ENCODE peak calls at places on chromosome 6, in nine cellular contexts. K, T, E, P, F, G, Z, Q and N are unnamed samples.
A peak's percentile ranks its signal among the peaks of the same experiment; 100 is the strongest.

GRCh38 chr6:169409742-169410312 is 156.2 kb upstream of the THBS2 start:
- DNase-seq in K (no peak), T (no peak), E (no peak), P (no peak), F (no peak), G (no peak), Z (peak; percentile 7), Q (no peak), N (no peak)

GRCh38 chr6:125794342-125795137 is 3.8 kb downstream of the NCOA7 start:
- DNase-seq in K (no peak), T (no peak), E (no peak), P (no peak), F (no peak), G (no peak), Z (peak; percentile 71), Q (no peak), N (no peak)

GRCh38 chr6:155850408-155850841 is 394.8 kb upstream of the NOX3 start:
- DNase-seq in K (no peak), T (no peak), E (no peak), P (no peak), F (no peak), G (no peak), Z (peak; percentile 22), Q (peak; percentile 77), N (no peak)

GRCh38 chr6:56693988-56694387 is 51.3 kb upstream of the DST start:
- DNase-seq in K (no peak), T (no peak), E (no peak), P (no peak), F (no peak), G (no peak), Z (no peak), Q (peak; percentile 43), N (no peak)

GRCh38 chr6:25157842-25158241 is 121.3 kb upstream of the CARMIL1 start:
- DNase-seq in K (no peak), T (no peak), E (no peak), P (no peak), F (no peak), G (no peak), Z (no peak), Q (no peak), N (no peak)

GRCh38 chr6:18465410-18466154 is 78.4 kb downstream of the RNF144B start:
- DNase-seq in K (no peak), T (no peak), E (no peak), P (no peak), F (no peak), G (no peak), Z (no peak), Q (no peak), N (no peak)

GRCh38 chr6:43229803-43230239 is 540 bp upstream of the DNPH1 start:
- DNase-seq in K (no peak), T (no peak), E (no peak), P (no peak), F (no peak), G (no peak), Z (no peak), Q (no peak), N (no peak)

GRCh38 chr6:78615430-78615904 is 251.9 kb upstream of the IRAK1BP1 start:
- DNase-seq in K (no peak), T (no peak), E (no peak), P (no peak), F (no peak), G (no peak), Z (peak; percentile 34), Q (peak; percentile 45), N (no peak)

GRCh38 chr6:157273756-157274088 is 49.6 kb downstream of the TMEM242 start:
- DNase-seq in K (peak; percentile 45), T (peak; percentile 28), E (peak; percentile 85), P (peak; percentile 88), F (no peak), G (no peak), Z (no peak), Q (peak; percentile 22), N (no peak)

GRCh38 chr6:152233547-152234320 is 403.4 kb downstream of the SYNE1 start:
- DNase-seq in K (no peak), T (no peak), E (no peak), P (peak; percentile 27), F (no peak), G (no peak), Z (no peak), Q (no peak), N (no peak)

GRCh38 chr6:23272536-23272935 is 703.2 kb downstream of the HDGFL1 start:
- DNase-seq in K (no peak), T (no peak), E (no peak), P (no peak), F (no peak), G (no peak), Z (no peak), Q (no peak), N (no peak)

GRCh38 chr6:169881398-169881797 is 130.0 kb downstream of the ERMARD start:
- DNase-seq in K (no peak), T (no peak), E (no peak), P (no peak), F (no peak), G (peak; percentile 44), Z (no peak), Q (no peak), N (no peak)

GRCh38 chr6:14520029-14520428 is 402.5 kb downstream of the CD83 start:
- DNase-seq in K (no peak), T (no peak), E (no peak), P (no peak), F (no peak), G (no peak), Z (peak; percentile 28), Q (no peak), N (no peak)

GRCh38 chr6:90859056-90859455 is 272.2 kb upstream of the MAP3K7 start:
- DNase-seq in K (no peak), T (no peak), E (no peak), P (no peak), F (no peak), G (no peak), Z (no peak), Q (no peak), N (no peak)

GRCh38 chr6:90859612-90860011 is 272.7 kb upstream of the MAP3K7 start:
- DNase-seq in K (no peak), T (no peak), E (no peak), P (no peak), F (no peak), G (no peak), Z (no peak), Q (no peak), N (no peak)

GRCh38 chr6:90865513-90865912 is 278.6 kb upstream of the MAP3K7 start:
- DNase-seq in K (no peak), T (no peak), E (no peak), P (no peak), F (no peak), G (no peak), Z (no peak), Q (no peak), N (no peak)

GRCh38 chr6:90860822-90861601 is 274.1 kb upstream of the MAP3K7 start:
- DNase-seq in K (no peak), T (no peak), E (no peak), P (no peak), F (no peak), G (no peak), Z (peak; percentile 7), Q (no peak), N (no peak)
- TF ChIP-seq CTCF in K (no peak), T (peak; percentile 25), E (peak; percentile 30), P (no peak), F (no peak), G (peak; percentile 28), Z (no peak), Q (peak; percentile 7), N (peak; percentile 29)

DNA sequence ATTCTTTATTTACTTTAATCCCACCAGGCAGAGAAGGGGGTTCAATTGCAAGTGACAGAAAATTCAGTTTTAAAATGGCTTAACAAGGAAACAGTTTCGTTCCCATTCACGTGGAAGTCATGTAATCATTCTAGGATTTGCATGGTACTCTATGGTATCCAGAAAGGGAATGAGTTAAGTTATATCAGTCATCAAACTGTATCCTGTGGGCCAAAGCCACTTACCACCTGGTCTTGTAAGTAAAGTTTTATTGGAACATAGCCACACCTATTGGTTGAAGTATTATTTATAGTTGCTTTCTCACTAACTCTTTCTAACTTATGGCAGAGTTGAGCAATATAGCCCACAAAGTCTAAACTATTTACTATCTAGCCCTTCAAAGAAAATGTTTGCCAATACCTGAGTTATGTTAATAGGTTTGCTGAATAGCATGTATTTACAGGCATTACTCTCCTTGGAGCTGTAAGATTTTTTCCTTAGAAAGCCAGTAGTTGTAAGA is 10.2 kb upstream of the MMS22L start:
- DNase-seq in K (no peak), T (no peak), E (no peak), P (no peak), F (no peak), G (no peak), Z (peak; percentile 15), Q (peak; percentile 7), N (no peak)
- TF ChIP-seq CTCF in K (no peak), T (no peak), E (no peak), P (no peak), F (no peak), G (no peak), Z (no peak), Q (no peak), N (no peak)

DNA sequence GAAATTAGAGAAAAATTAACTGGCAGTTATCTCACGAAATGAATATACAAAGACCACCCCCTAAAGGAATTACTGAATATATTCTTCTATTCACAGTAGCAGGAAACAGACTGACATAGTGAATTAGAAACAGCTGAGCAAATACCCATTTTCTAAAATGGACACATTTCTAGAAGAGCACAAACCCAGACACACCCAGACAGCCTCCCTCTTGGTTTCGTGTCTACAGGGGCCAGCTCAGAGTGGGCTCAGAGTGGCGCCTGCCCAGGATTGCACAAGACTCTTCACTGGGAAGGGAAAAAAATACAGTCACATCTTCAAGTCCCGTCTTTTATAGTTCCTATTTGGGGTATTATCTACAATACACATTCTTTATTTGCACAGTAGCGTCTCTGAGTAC is 246.2 kb upstream of the AFDN start:
- DNase-seq in K (no peak), T (no peak), E (no peak), P (no peak), F (no peak), G (peak; percentile 40), Z (no peak), Q (no peak), N (no peak)
- TF ChIP-seq CTCF in K (no peak), T (no peak), E (no peak), P (no peak), F (no peak), G (no peak), Z (no peak), Q (no peak), N (no peak)

GRCh38 chr6:13261464-13261994 is 66.8 kb downstream of the TBC1D7 start:
- DNase-seq in K (no peak), T (no peak), E (no peak), P (no peak), F (no peak), G (no peak), Z (no peak), Q (no peak), N (no peak)

GRCh38 chr6:13259393-13259792 is 68.9 kb downstream of the TBC1D7 start:
- DNase-seq in K (no peak), T (no peak), E (peak; percentile 61), P (no peak), F (no peak), G (no peak), Z (no peak), Q (no peak), N (no peak)

GRCh38 chr6:13260831-13261230 is 67.5 kb downstream of the TBC1D7 start:
- DNase-seq in K (no peak), T (no peak), E (no peak), P (no peak), F (no peak), G (no peak), Z (no peak), Q (no peak), N (no peak)

GRCh38 chr6:13262302-13263006 is 65.9 kb downstream of the TBC1D7 start:
- DNase-seq in K (no peak), T (no peak), E (no peak), P (no peak), F (no peak), G (no peak), Z (peak; percentile 12), Q (no peak), N (no peak)

GRCh38 chr6:13260116-13260598 is 68.2 kb downstream of the TBC1D7 start:
- DNase-seq in K (no peak), T (no peak), E (no peak), P (no peak), F (no peak), G (no peak), Z (no peak), Q (no peak), N (no peak)
- TF ChIP-seq CTCF in K (no peak), T (no peak), E (no peak), P (no peak), F (no peak), G (no peak), Z (no peak), Q (no peak), N (no peak)